ENCODE peak calls at places on chromosomes 13 and 19, in six cellular contexts. A, P, E, W, D and U are unnamed samples.

GRCh38 chr19:21566073-21566472 is 60.7 kb downstream of the ZNF429 start:
- DNase-seq in A (no peak), P (no peak), E (no peak), W (no peak), D (no peak), U (no peak)

GRCh38 chr13:45951724-45952123 is 100.2 kb upstream of the SIAH3 start:
- DNase-seq in A (no peak), P (no peak), E (no peak), W (no peak), D (no peak), U (no peak)

GRCh38 chr13:24995225-24995804 is 100.6 kb upstream of the PABPC3 start:
- DNase-seq in A (peak; percentile 28), P (no peak), E (peak; percentile 77), W (peak; percentile 86), D (no peak), U (no peak)

GRCh38 chr13:112802808-112803207 is 113.0 kb downstream of the ATP11A start:
- DNase-seq in A (no peak), P (no peak), E (no peak), W (no peak), D (no peak), U (no peak)

GRCh38 chr13:50156140-50156539 is 140.9 kb downstream of the KCNRG start:
- DNase-seq in A (no peak), P (no peak), E (no peak), W (no peak), D (no peak), U (no peak)

GRCh38 chr13:113855931-113856715 is 7.8 kb downstream of the GAS6 start:
- DNase-seq in A (no peak), P (no peak), E (peak; percentile 13), W (no peak), D (no peak), U (no peak)

GRCh38 chr19:41919948-41920712 is 8.1 kb downstream of the ERFL start:
- DNase-seq in A (no peak), P (no peak), E (no peak), W (no peak), D (peak; percentile 9), U (peak; percentile 25)

GRCh38 chr19:53982611-53983010 is 8.8 kb upstream of the CACNG6 start:
- DNase-seq in A (no peak), P (no peak), E (peak; percentile 47), W (peak; percentile 67), D (no peak), U (peak; percentile 85)

GRCh38 chr13:55572862-55573261 is 1567.9 kb upstream of the PRR20A start:
- DNase-seq in A (no peak), P (no peak), E (no peak), W (no peak), D (no peak), U (no peak)

GRCh38 chr13:91174886-91175501 is 172.5 kb upstream of the MIR17HG start:
- DNase-seq in A (no peak), P (no peak), E (no peak), W (no peak), D (peak; percentile 43), U (peak; percentile 38)

GRCh38 chr19:6551091-6551490 is 20.3 kb downstream of the TNFSF9 start:
- DNase-seq in A (no peak), P (no peak), E (no peak), W (no peak), D (no peak), U (no peak)

GRCh38 chr19:2478324-2478755 is 2.4 kb downstream of the GADD45B start:
- DNase-seq in A (peak; percentile 66), P (peak; percentile 53), E (peak; percentile 39), W (peak; percentile 53), D (peak; percentile 87), U (peak; percentile 86)

DNA sequence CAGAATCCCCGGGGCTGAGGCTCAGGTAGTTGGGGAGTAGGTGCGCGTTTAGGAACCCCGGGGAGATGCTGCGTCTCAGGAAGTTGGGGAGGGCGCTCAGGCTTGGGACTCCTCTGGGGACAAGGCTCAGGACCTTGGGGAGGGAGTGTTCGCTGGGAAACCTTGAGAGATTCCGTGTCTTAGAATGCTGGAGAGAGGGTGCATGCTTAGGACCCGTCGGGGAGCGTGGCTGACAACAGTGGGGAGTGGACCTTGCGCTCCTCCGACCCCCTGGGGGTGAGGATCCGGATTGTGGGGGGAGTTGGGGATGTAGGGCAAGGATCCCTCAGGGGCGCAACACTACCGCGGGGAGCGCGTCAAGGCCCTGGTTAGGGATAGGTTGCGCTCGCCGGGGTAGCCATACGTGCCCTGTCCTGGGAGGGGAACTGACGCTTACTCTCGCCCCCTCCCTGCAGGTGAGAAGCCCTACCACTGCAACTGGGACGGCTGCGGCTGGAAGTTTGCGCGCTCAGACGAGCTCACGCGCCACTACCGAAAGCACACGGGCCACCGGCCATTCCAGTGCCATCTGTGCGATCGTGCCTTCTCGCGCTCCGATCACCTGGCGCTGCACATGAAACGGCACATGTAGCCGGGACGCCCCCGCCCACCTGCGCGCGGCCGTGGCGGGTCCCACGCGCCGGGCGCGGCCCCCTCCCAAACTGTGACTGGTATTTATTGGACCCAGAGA is 1.9 kb downstream of the KLF2 start:
- DNase-seq in A (peak; percentile 70), P (no peak), E (no peak), W (no peak), D (peak; percentile 67), U (peak; percentile 47)
- H3K4me1 ChIP-seq in A (peaks cover 52% of the 10 kb centered on the region), P (peaks cover 5% of the 10 kb centered on the region), E (peaks cover 33% of the 10 kb centered on the region), W (peaks cover 9% of the 10 kb centered on the region), D (no peaks in the 10 kb centered on the region), U (peaks cover 2% of the 10 kb centered on the region)

GRCh38 chr19:34261335-34262109 is 7.2 kb downstream of the GARRE1 start:
- DNase-seq in A (no peak), P (no peak), E (no peak), W (no peak), D (no peak), U (no peak)

GRCh38 chr19:34260771-34261173 is 6.4 kb downstream of the GARRE1 start:
- DNase-seq in A (no peak), P (no peak), E (no peak), W (no peak), D (no peak), U (no peak)

GRCh38 chr19:34257559-34257924 is 3.2 kb downstream of the GARRE1 start:
- DNase-seq in A (no peak), P (no peak), E (no peak), W (no peak), D (no peak), U (no peak)

GRCh38 chr19:34256835-34257558 is 2.6 kb downstream of the GARRE1 start:
- DNase-seq in A (no peak), P (no peak), E (no peak), W (no peak), D (no peak), U (no peak)

GRCh38 chr19:34259367-34259865 is 5.1 kb downstream of the GARRE1 start:
- DNase-seq in A (no peak), P (no peak), E (no peak), W (no peak), D (no peak), U (no peak)
- H3K27ac ChIP-seq in A (no peak overlapping the region), P (peak overlapping the region; percentile 23), E (no peak overlapping the region), W (no peak overlapping the region), D (no peak overlapping the region), U (no peak overlapping the region)

GRCh38 chr19:34596115-34596514 is 80.8 kb downstream of the SCGB2B2 start:
- DNase-seq in A (no peak), P (no peak), E (no peak), W (no peak), D (peak; percentile 71), U (no peak)
- H3K4me3 ChIP-seq in A (no peak overlapping the region), P (no peak overlapping the region), E (no peak overlapping the region), W (no peak overlapping the region), D (no peak overlapping the region), U (no peak overlapping the region)

GRCh38 chr13:40588101-40588500 is 78.3 kb downstream of the FOXO1 start:
- DNase-seq in A (no peak), P (no peak), E (no peak), W (no peak), D (no peak), U (no peak)

GRCh38 chr13:40586886-40587285 is 79.6 kb downstream of the FOXO1 start:
- DNase-seq in A (no peak), P (no peak), E (no peak), W (no peak), D (no peak), U (no peak)

GRCh38 chr13:40582531-40582930 is 83.9 kb downstream of the FOXO1 start:
- DNase-seq in A (no peak), P (no peak), E (no peak), W (no peak), D (no peak), U (no peak)

GRCh38 chr13:40583738-40584137 is 82.7 kb downstream of the FOXO1 start:
- DNase-seq in A (no peak), P (no peak), E (no peak), W (no peak), D (no peak), U (no peak)

GRCh38 chr13:40585911-40586471 is 80.5 kb downstream of the FOXO1 start:
- DNase-seq in A (no peak), P (no peak), E (no peak), W (peak; percentile 81), D (no peak), U (no peak)
- H3K4me1 ChIP-seq in A (peaks cover 76% of the 10 kb centered on the region), P (peaks cover 15% of the 10 kb centered on the region), E (peaks cover 19% of the 10 kb centered on the region), W (peaks cover 24% of the 10 kb centered on the region), D (peaks cover 27% of the 10 kb centered on the region), U (peaks cover 15% of the 10 kb centered on the region)

GRCh38 chr13:48994731-48995130 is 19.0 kb downstream of the FNDC3A start:
- DNase-seq in A (no peak), P (no peak), E (no peak), W (no peak), D (no peak), U (no peak)

GRCh38 chr13:48998893-48999292 is 23.2 kb downstream of the FNDC3A start:
- DNase-seq in A (no peak), P (no peak), E (no peak), W (no peak), D (no peak), U (no peak)

GRCh38 chr13:49000247-49000646 is 24.5 kb downstream of the FNDC3A start:
- DNase-seq in A (no peak), P (no peak), E (no peak), W (no peak), D (no peak), U (no peak)
- H3K27ac ChIP-seq in A (no peak overlapping the region), P (no peak overlapping the region), E (no peak overlapping the region), W (no peak overlapping the region), D (no peak overlapping the region), U (no peak overlapping the region)